ENCODE peak calls at places on chromosome 21, in eight cellular contexts. D is activated CD8-positive, alpha-beta T cell treated with anti-CD3 and anti-CD28 coated beads, Interleukin-2, amount 10 ng/mL, durations not matched to agents 7 days and 5 days; A is NCI-H446; B is glomerular endothelial cell; T is body of pancreas; H is fibroblast of pulmonary artery; L is upper lobe of right lung; Y is uterus. R is an unnamed sample.

GRCh38 chr21:28393279-28393678 is 599.4 kb downstream of the LTN1 start:
- DNase-seq in L (no peak), B (no peak), Y (no peak), D (no peak), T (peak), A (no peak), H (no peak), R (no peak)

GRCh38 chr21:26966978-26967913 is at the start of gene ADAMTS5:
- DNase-seq in T (peak), L (peak), B (no peak), A (peak), Y (peak), D (no peak), H (peak), R (peak)

GRCh38 chr21:42627527-42628289 is 25.7 kb upstream of the PDE9A start:
- DNase-seq in H (no peak), B (no peak), T (no peak), L (peak), A (no peak), D (no peak), Y (no peak), R (no peak)

GRCh38 chr21:34364921-34365320 is 1.1 kb downstream of the KCNE2 start:
- DNase-seq in B (no peak), D (no peak), A (no peak), H (no peak), Y (no peak), L (no peak), T (no peak), R (no peak)

GRCh38 chr21:15421947-15422346 is 307.8 kb upstream of the USP25 start:
- DNase-seq in T (no peak), Y (no peak), A (no peak), H (peak), B (no peak), D (no peak), L (no peak), R (no peak)

GRCh38 chr21:31064803-31065202 is 26.5 kb upstream of the KRTAP19-8 start:
- DNase-seq in Y (no peak), B (no peak), D (no peak), H (no peak), A (no peak), L (no peak), T (no peak), R (no peak)

GRCh38 chr21:31173881-31174555 is 135.7 kb upstream of the KRTAP19-8 start:
- DNase-seq in T (no peak), Y (no peak), A (no peak), D (no peak), B (peak), L (no peak), H (no peak), R (peak)

GRCh38 chr21:46643379-46644177 is 8.1 kb downstream of the PRMT2 start:
- DNase-seq in L (no peak), B (no peak), A (no peak), Y (no peak), D (no peak), H (no peak), T (no peak), R (no peak)

GRCh38 chr21:39118061-39118460 is 65.2 kb downstream of the PSMG1 start:
- DNase-seq in D (no peak), B (no peak), T (no peak), L (no peak), H (no peak), A (no peak), Y (no peak), R (no peak)

GRCh38 chr21:31750843-31751242 is 18.9 kb upstream of the SCAF4 start:
- DNase-seq in H (peak), D (no peak), A (no peak), Y (no peak), L (no peak), T (no peak), B (no peak), R (no peak)

GRCh38 chr21:34204481-34205439 is 131.4 kb downstream of the MRPS6 start:
- DNase-seq in A (peak), H (no peak), Y (no peak), L (no peak), T (no peak), B (no peak), D (no peak), R (no peak)

GRCh38 chr21:45599146-45599581 is 44.4 kb upstream of the PCBP3 start:
- DNase-seq in D (no peak), A (no peak), T (no peak), L (peak), Y (no peak), B (no peak), H (no peak), R (no peak)

GRCh38 chr21:22554690-22555316 is 1556.6 kb downstream of the NCAM2 start:
- DNase-seq in H (no peak), Y (no peak), L (no peak), T (no peak), D (no peak), A (no peak), B (no peak), R (no peak)

GRCh38 chr21:15722591-15723324 is 7.0 kb upstream of the USP25 start:
- DNase-seq in Y (no peak), T (peak), D (no peak), H (no peak), A (no peak), B (no peak), L (no peak), R (no peak)

GRCh38 chr21:32918467-32919140 is 107.1 kb upstream of the OLIG2 start:
- DNase-seq in L (no peak), D (no peak), A (no peak), H (no peak), B (no peak), T (no peak), Y (no peak), R (no peak)

GRCh38 chr21:22044431-22044830 is 1046.2 kb downstream of the NCAM2 start:
- DNase-seq in A (no peak), T (no peak), D (no peak), L (no peak), B (no peak), H (no peak), Y (no peak), R (no peak)

GRCh38 chr21:34679056-34679455 is 10.3 kb downstream of the CLIC6 start:
- DNase-seq in Y (no peak), A (no peak), H (no peak), L (no peak), B (no peak), D (no peak), T (no peak), R (no peak)

GRCh38 chr21:43766734-43767497 is 9.2 kb downstream of the CSTB start:
- DNase-seq in B (no peak), D (no peak), A (no peak), Y (no peak), H (no peak), L (no peak), T (no peak), R (peak)

GRCh38 chr21:45957986-45958610 is 23.5 kb upstream of the COL6A1 start:
- DNase-seq in T (no peak), A (no peak), H (peak), B (no peak), L (no peak), D (no peak), Y (peak), R (no peak)

GRCh38 chr21:42698730-42699129 is 45.3 kb downstream of the PDE9A start:
- DNase-seq in Y (no peak), T (no peak), A (no peak), H (no peak), D (no peak), B (no peak), L (peak), R (no peak)

GRCh38 chr21:37565530-37566223 is 199.1 kb downstream of the DYRK1A start:
- DNase-seq in T (no peak), A (no peak), Y (no peak), B (no peak), H (no peak), D (no peak), L (no peak), R (peak)

GRCh38 chr21:35372201-35372600 is 323.1 kb upstream of the RUNX1 start:
- DNase-seq in H (no peak), B (no peak), T (no peak), Y (no peak), L (no peak), A (no peak), D (no peak), R (no peak)

GRCh38 chr21:41979335-41979734 is 25.5 kb upstream of the C2CD2 start:
- DNase-seq in D (no peak), A (no peak), H (no peak), Y (no peak), B (no peak), L (no peak), T (no peak), R (no peak)

GRCh38 chr21:17513214-17514123 is 626 bp downstream of the CXADR start:
- DNase-seq in D (peak), H (peak), A (peak), T (peak), Y (peak), L (peak), B (no peak), R (peak)

GRCh38 chr21:26883768-26884167 is 38.6 kb upstream of the ADAMTS1 start:
- DNase-seq in L (no peak), D (no peak), H (peak), A (no peak), Y (no peak), B (no peak), T (no peak), R (peak)